ENCODE peak calls at places on chromosomes 1 and 21, in ten cellular contexts. K, M, C, Y, B, X, L, N, E and O are unnamed samples.

GRCh38 chr1:27931184-27931583 is 3.6 kb upstream of the SMPDL3B start:
- DNase-seq in K (no peak), M (no peak), C (no peak), Y (no peak), B (no peak), X (no peak), L (no peak), N (no peak), E (no peak), O (no peak)

GRCh38 chr21:42414928-42415769 is 11.4 kb downstream of the UBASH3A start:
- DNase-seq in K (peak), M (peak), C (peak), Y (peak), B (peak), X (peak), L (no peak), N (peak), E (peak), O (peak)

GRCh38 chr1:12167493-12168429 is 970 bp downstream of the TNFRSF1B start:
- DNase-seq in K (no peak), M (no peak), C (no peak), Y (no peak), B (no peak), X (no peak), L (no peak), N (no peak), E (no peak), O (no peak)

GRCh38 chr1:221715321-221716169 is 26.3 kb downstream of the DUSP10 start:
- DNase-seq in K (no peak), M (no peak), C (no peak), Y (no peak), B (no peak), X (no peak), L (no peak), N (no peak), E (no peak), O (no peak)

GRCh38 chr21:39097981-39098380 is 85.3 kb downstream of the PSMG1 start:
- DNase-seq in K (no peak), M (no peak), C (no peak), Y (no peak), B (no peak), X (no peak), L (no peak), N (no peak), E (no peak), O (no peak)

GRCh38 chr1:112735752-112736151 is 20.6 kb upstream of the PPM1J start:
- DNase-seq in K (no peak), M (peak), C (no peak), Y (peak), B (no peak), X (no peak), L (no peak), N (no peak), E (no peak), O (peak)

GRCh38 chr1:214615871-214616270 is 12.9 kb downstream of the CENPF start:
- DNase-seq in K (no peak), M (peak), C (no peak), Y (no peak), B (no peak), X (no peak), L (no peak), N (no peak), E (no peak), O (no peak)

GRCh38 chr1:12556368-12556930 is 61.6 kb downstream of the DHRS3 start:
- DNase-seq in K (no peak), M (peak), C (no peak), Y (no peak), B (no peak), X (no peak), L (no peak), N (peak), E (no peak), O (peak)

GRCh38 chr1:223742861-223743517 is 30.6 kb downstream of the CAPN2 start:
- DNase-seq in K (no peak), M (no peak), C (no peak), Y (no peak), B (no peak), X (no peak), L (no peak), N (no peak), E (no peak), O (no peak)

GRCh38 chr1:111598534-111598933 is 21.1 kb upstream of the RAP1A start:
- DNase-seq in K (no peak), M (no peak), C (no peak), Y (no peak), B (no peak), X (peak), L (no peak), N (no peak), E (peak), O (no peak)

GRCh38 chr1:15038232-15039016 is 115.1 kb upstream of the TMEM51 start:
- DNase-seq in K (no peak), M (peak), C (no peak), Y (peak), B (peak), X (no peak), L (no peak), N (no peak), E (no peak), O (no peak)

GRCh38 chr1:100774370-100774769 is 54.8 kb downstream of the VCAM1 start:
- DNase-seq in K (no peak), M (no peak), C (no peak), Y (no peak), B (no peak), X (no peak), L (no peak), N (no peak), E (no peak), O (no peak)

GRCh38 chr1:231526536-231526935 is 1.9 kb upstream of the TSNAX start:
- DNase-seq in K (no peak), M (no peak), C (no peak), Y (no peak), B (no peak), X (no peak), L (no peak), N (no peak), E (no peak), O (no peak)

GRCh38 chr21:37532868-37533780 is 166.6 kb downstream of the DYRK1A start:
- DNase-seq in K (no peak), M (peak), C (no peak), Y (peak), B (peak), X (no peak), L (no peak), N (peak), E (no peak), O (peak)

GRCh38 chr1:216723274-216723780 is at the start of gene ESRRG:
- DNase-seq in K (no peak), M (peak), C (no peak), Y (no peak), B (no peak), X (no peak), L (no peak), N (peak), E (no peak), O (peak)

GRCh38 chr1:110187139-110187890 is 22.8 kb upstream of the KCNC4 start:
- DNase-seq in K (no peak), M (peak), C (no peak), Y (no peak), B (no peak), X (no peak), L (no peak), N (no peak), E (no peak), O (no peak)

GRCh38 chr1:54699936-54700525 is 15.6 kb upstream of the TTC4 start:
- DNase-seq in K (no peak), M (no peak), C (no peak), Y (no peak), B (no peak), X (no peak), L (no peak), N (no peak), E (no peak), O (no peak)

GRCh38 chr1:164475834-164476233 is 83.2 kb upstream of the PBX1 start:
- DNase-seq in K (no peak), M (no peak), C (no peak), Y (no peak), B (no peak), X (no peak), L (no peak), N (no peak), E (no peak), O (no peak)

GRCh38 chr1:52239708-52240001 is 97.8 kb downstream of the ZFYVE9 start:
- DNase-seq in K (no peak), M (no peak), C (peak), Y (no peak), B (no peak), X (no peak), L (no peak), N (no peak), E (no peak), O (no peak)

GRCh38 chr1:184025242-184025675 is 12.3 kb downstream of the COLGALT2 start:
- DNase-seq in K (no peak), M (peak), C (no peak), Y (no peak), B (no peak), X (no peak), L (no peak), N (no peak), E (no peak), O (no peak)

GRCh38 chr1:163170975-163171676 is 31.6 kb downstream of the RGS5 start:
- DNase-seq in K (no peak), M (peak), C (no peak), Y (no peak), B (no peak), X (no peak), L (no peak), N (no peak), E (no peak), O (no peak)